ENCODE peak calls at places on chromosomes 3 and 15, in seven cellular contexts. B is brain microvascular endothelial cell, P is uterus, A is psoas muscle, N is gastrocnemius medialis, D is HCT116, H is cardiac muscle cell. O is an unnamed sample.
A peak's percentile ranks its signal among the peaks of the same experiment; 100 is the strongest.

GRCh38 chr15:52050416-52050815 is 31.4 kb downstream of the MAPK6 start:
- DNase-seq in B (no peak), P (no peak), A (no peak), N (no peak), D (no peak), H (no peak), O (no peak)

GRCh38 chr15:68566377-68566954 is 12.3 kb upstream of the CORO2B start:
- DNase-seq in B (no peak), P (peak; percentile 10), A (no peak), N (no peak), D (no peak), H (no peak), O (no peak)

GRCh38 chr15:35693286-35693685 is 147.3 kb upstream of the DPH6 start:
- DNase-seq in B (peak; percentile 38), P (peak; percentile 33), A (no peak), N (no peak), D (no peak), H (no peak), O (no peak)

GRCh38 chr3:100865442-100865841 is 127.8 kb downstream of the ABI3BP start:
- DNase-seq in B (no peak), P (no peak), A (no peak), N (no peak), D (no peak), H (no peak), O (no peak)

GRCh38 chr3:160885791-160886286 is 129.8 kb downstream of the PPM1L start:
- DNase-seq in B (peak; percentile 82), P (peak; percentile 22), A (peak; percentile 89), N (peak; percentile 100), D (no peak), H (peak; percentile 68), O (no peak)

GRCh38 chr3:162390891-162391290 is 894.3 kb downstream of the OTOL1 start:
- DNase-seq in B (peak; percentile 74), P (no peak), A (no peak), N (no peak), D (peak; percentile 37), H (no peak), O (no peak)

GRCh38 chr3:142888099-142888483 is 792 bp downstream of the PCOLCE2 start:
- DNase-seq in B (no peak), P (no peak), A (no peak), N (no peak), D (peak; percentile 69), H (peak; percentile 46), O (no peak)

GRCh38 chr3:141878812-141879211 is 2.4 kb downstream of the ATP1B3 start:
- DNase-seq in B (no peak), P (no peak), A (no peak), N (no peak), D (no peak), H (no peak), O (no peak)

GRCh38 chr15:64816452-64816851 is 9.0 kb downstream of the PIF1 start:
- DNase-seq in B (no peak), P (no peak), A (no peak), N (no peak), D (no peak), H (no peak), O (no peak)

GRCh38 chr15:31303434-31304073 is 23.1 kb upstream of the KLF13 start:
- DNase-seq in B (no peak), P (no peak), A (peak; percentile 25), N (peak; percentile 23), D (no peak), H (no peak), O (no peak)

GRCh38 chr3:151290673-151291072 is 12.3 kb upstream of the P2RY14 start:
- DNase-seq in B (no peak), P (no peak), A (no peak), N (no peak), D (peak; percentile 29), H (no peak), O (no peak)

GRCh38 chr3:101635954-101636798 is 40.8 kb downstream of the ZBTB11 start:
- DNase-seq in B (peak; percentile 37), P (peak; percentile 46), A (peak; percentile 38), N (peak; percentile 23), D (peak; percentile 27), H (peak; percentile 70), O (peak; percentile 49)

GRCh38 chr3:46935168-46935858 is 41.2 kb downstream of the CCDC12 start:
- DNase-seq in B (peak; percentile 96), P (peak; percentile 93), A (peak; percentile 83), N (peak; percentile 99), D (peak; percentile 65), H (peak; percentile 89), O (peak; percentile 97)

GRCh38 chr3:71006810-71007785 is 576.4 kb downstream of the FOXP1 start:
- DNase-seq in B (no peak), P (no peak), A (no peak), N (no peak), D (no peak), H (peak; percentile 38), O (no peak)

GRCh38 chr3:127887321-127887720 is 27.7 kb upstream of the KBTBD12 start:
- DNase-seq in B (peak; percentile 74), P (no peak), A (no peak), N (no peak), D (no peak), H (no peak), O (no peak)

GRCh38 chr15:68842958-68843357 is 22.3 kb upstream of the ANP32A start:
- DNase-seq in B (no peak), P (no peak), A (no peak), N (no peak), D (no peak), H (no peak), O (no peak)

GRCh38 chr3:110376119-110376518 is 695.5 kb upstream of the NECTIN3 start:
- DNase-seq in B (no peak), P (no peak), A (no peak), N (no peak), D (no peak), H (no peak), O (no peak)
- H3K4me3 ChIP-seq in B (no peak overlapping the region), P (no peak overlapping the region), A (no peak overlapping the region), N (no peak overlapping the region), D (no peak overlapping the region), H (no peak overlapping the region), O (no peak overlapping the region)

GRCh38 chr15:40103864-40104271 is 4.8 kb downstream of the BMF start:
- DNase-seq in B (no peak), P (no peak), A (no peak), N (no peak), D (no peak), H (no peak), O (no peak)

GRCh38 chr15:40106203-40107161 is 2.2 kb downstream of the BMF start:
- DNase-seq in B (no peak), P (peak; percentile 86), A (peak; percentile 70), N (peak; percentile 80), D (no peak), H (peak; percentile 68), O (peak; percentile 78)

GRCh38 chr15:40104296-40104864 is 4.3 kb downstream of the BMF start:
- DNase-seq in B (no peak), P (peak; percentile 19), A (no peak), N (no peak), D (no peak), H (no peak), O (no peak)

GRCh38 chr15:40104865-40105516 is 3.7 kb downstream of the BMF start:
- DNase-seq in B (peak; percentile 73), P (peak; percentile 94), A (peak; percentile 92), N (peak; percentile 93), D (peak; percentile 73), H (peak; percentile 92), O (peak; percentile 92)

DNA sequence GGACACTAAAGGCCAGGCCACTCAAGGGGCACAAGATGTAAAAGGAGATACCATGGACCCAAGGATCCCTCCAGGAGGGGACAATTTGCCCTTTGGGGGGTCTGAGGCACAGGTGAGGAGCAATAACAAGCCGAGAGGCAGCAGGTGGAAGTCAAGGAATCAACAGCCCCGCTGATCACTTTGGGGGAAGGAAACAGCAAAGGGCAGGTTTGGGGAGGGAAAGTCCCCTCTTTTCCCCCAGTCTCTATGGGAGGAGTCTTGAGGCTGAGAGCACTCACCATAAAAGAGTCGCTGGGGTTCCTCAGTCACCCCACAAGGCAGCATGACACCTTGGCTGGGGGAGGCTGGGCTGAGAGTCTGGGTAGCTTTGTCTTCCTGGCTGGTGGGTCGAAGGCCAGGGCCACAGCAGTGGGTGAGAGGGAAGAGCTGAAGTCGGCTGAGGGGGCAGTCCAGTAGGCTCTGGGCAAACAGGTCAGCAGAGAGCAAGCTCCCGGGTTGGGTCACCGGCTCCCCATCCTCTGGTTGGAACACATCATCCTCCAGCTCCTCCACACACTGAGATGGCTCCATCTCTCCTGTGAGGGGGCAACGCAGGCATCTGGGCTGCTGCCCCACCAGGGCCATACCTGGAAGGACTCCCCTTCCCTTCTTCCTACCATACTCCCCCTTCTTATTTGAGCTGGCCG is 3.0 kb downstream of the BMF start:
- DNase-seq in B (no peak), P (peak; percentile 25), A (no peak), N (no peak), D (no peak), H (no peak), O (no peak)
- H3K27ac ChIP-seq in B (no peak overlapping the region), P (peak overlapping the region; percentile 95), A (peak overlapping the region; percentile 93), N (peak overlapping the region; percentile 93), D (no peak overlapping the region), H (peak overlapping the region; percentile 42), O (peak overlapping the region; percentile 88)

GRCh38 chr3:13624021-13624420 is 75.1 kb downstream of the FBLN2 start:
- DNase-seq in B (no peak), P (no peak), A (no peak), N (no peak), D (no peak), H (no peak), O (no peak)
- TF ChIP-seq CTCF in B (no peak), P (no peak), A (no peak), N (no peak), D (no peak), H (no peak), O (no peak)

GRCh38 chr3:156548041-156548687 is 6.8 kb downstream of the SSR3 start:
- DNase-seq in B (no peak), P (no peak), A (no peak), N (no peak), D (no peak), H (peak; percentile 66), O (no peak)
- H3K4me3 ChIP-seq in B (no peak overlapping the region), P (no peak overlapping the region), A (no peak overlapping the region), N (no peak overlapping the region), D (no peak overlapping the region), H (no peak overlapping the region), O (no peak overlapping the region)

GRCh38 chr3:190302209-190302885 is 19.9 kb downstream of the CLDN1 start:
- DNase-seq in B (no peak), P (no peak), A (no peak), N (no peak), D (no peak), H (no peak), O (no peak)
- H3K27ac ChIP-seq in B (peak overlapping the region; percentile 22), P (peak overlapping the region; percentile 12), A (no peak overlapping the region), N (no peak overlapping the region), D (no peak overlapping the region), H (no peak overlapping the region), O (no peak overlapping the region)

GRCh38 chr3:196673632-196674031 is 34.1 kb downstream of the NRROS start:
- DNase-seq in B (no peak), P (no peak), A (no peak), N (no peak), D (no peak), H (no peak), O (no peak)

GRCh38 chr3:196677353-196677752 is 34.7 kb downstream of the CEP19 start:
- DNase-seq in B (no peak), P (no peak), A (no peak), N (no peak), D (no peak), H (no peak), O (no peak)

DNA sequence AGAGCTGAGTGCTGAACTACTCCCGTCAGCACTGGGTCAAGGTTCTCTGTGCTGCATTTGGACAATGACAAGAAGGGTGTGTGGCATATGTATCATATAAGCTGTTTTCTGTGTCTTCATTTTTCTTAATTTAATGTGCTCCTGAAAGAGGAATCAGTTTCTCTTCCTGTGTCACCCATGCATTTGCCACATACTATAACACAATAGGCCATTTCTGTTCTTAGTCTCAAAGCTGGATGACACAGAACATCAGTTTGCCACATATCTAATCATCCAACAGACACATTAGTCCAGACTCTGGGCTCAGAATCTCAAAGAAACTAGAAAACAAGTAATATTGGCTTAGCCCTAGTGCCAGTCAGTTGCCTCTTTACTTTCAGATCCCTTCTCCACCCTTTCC is 34.1 kb downstream of the CEP19 start:
- DNase-seq in B (no peak), P (no peak), A (no peak), N (no peak), D (no peak), H (no peak), O (no peak)
- TF ChIP-seq CTCF in B (no peak), P (no peak), A (no peak), N (no peak), D (no peak), H (no peak), O (no peak)